ENCODE peak calls at places on chromosome 20, in eight cellular contexts. Z, N, U, J, G, E, O and Q are unnamed samples.
A peak's percentile ranks its signal among the peaks of the same experiment; 100 is the strongest.

GRCh38 chr20:62367483-62368302 is 581 bp upstream of the LAMA5 start:
- DNase-seq in Z (peak; percentile 71), E (peak; percentile 60), N (peak; percentile 60), G (no peak), O (no peak), U (no peak), J (peak; percentile 67), Q (no peak)

GRCh38 chr20:44819936-44820335 is 9.6 kb upstream of the RIMS4 start:
- DNase-seq in G (no peak), N (no peak), Z (no peak), U (no peak), O (no peak), J (no peak), E (no peak), Q (peak; percentile 23)

GRCh38 chr20:33568378-33569289 is 78.7 kb downstream of the CBFA2T2 start:
- DNase-seq in E (peak; percentile 30), J (peak; percentile 68), N (no peak), O (no peak), G (peak; percentile 46), Z (no peak), U (no peak), Q (peak; percentile 92)

GRCh38 chr20:21640556-21640955 is 64.9 kb upstream of the PAX1 start:
- DNase-seq in E (peak; percentile 44), G (no peak), U (no peak), N (no peak), Z (no peak), O (no peak), J (no peak), Q (no peak)

GRCh38 chr20:32971703-32972161 is 32.5 kb downstream of the SUN5 start:
- DNase-seq in O (no peak), J (no peak), G (no peak), Z (no peak), E (no peak), U (no peak), N (no peak), Q (no peak)

GRCh38 chr20:15703171-15703911 is 869.9 kb downstream of the KIF16B start:
- DNase-seq in G (no peak), Z (no peak), O (no peak), E (peak; percentile 14), U (peak; percentile 85), N (no peak), J (no peak), Q (no peak)

GRCh38 chr20:48826883-48827771 is 672 bp downstream of the PREX1 start:
- DNase-seq in Z (no peak), E (no peak), J (no peak), O (no peak), N (peak; percentile 37), G (no peak), U (peak; percentile 53), Q (no peak)

GRCh38 chr20:62774762-62775161 is 21.5 kb upstream of the MRGBP start:
- DNase-seq in U (no peak), G (no peak), E (no peak), O (no peak), N (no peak), Z (no peak), J (no peak), Q (no peak)

GRCh38 chr20:63477944-63478343 is 5.5 kb upstream of the KCNQ2 start:
- DNase-seq in O (no peak), N (no peak), J (no peak), Z (no peak), G (no peak), E (no peak), U (no peak), Q (no peak)

GRCh38 chr20:5230544-5230943 is 86.2 kb downstream of the PROKR2 start:
- DNase-seq in U (no peak), J (no peak), E (no peak), Z (no peak), O (no peak), N (no peak), G (no peak), Q (no peak)

GRCh38 chr20:12827796-12828406 is 180.9 kb upstream of the SPTLC3 start:
- DNase-seq in U (no peak), Z (no peak), E (no peak), J (no peak), N (no peak), G (no peak), O (no peak), Q (no peak)

GRCh38 chr20:37309941-37310590 is 20.6 kb downstream of the MANBAL start:
- DNase-seq in J (no peak), N (peak; percentile 51), E (no peak), Z (peak; percentile 92), U (no peak), G (peak; percentile 85), O (peak; percentile 70), Q (peak; percentile 61)

GRCh38 chr20:60976913-60977312 is 275.1 kb upstream of the CDH4 start:
- DNase-seq in E (no peak), Z (no peak), J (no peak), G (no peak), U (no peak), N (no peak), O (no peak), Q (no peak)

GRCh38 chr20:49132995-49133451 is 55.1 kb downstream of the STAU1 start:
- DNase-seq in G (peak; percentile 46), N (no peak), Z (no peak), J (no peak), O (no peak), E (peak; percentile 83), U (peak; percentile 76), Q (peak; percentile 21)

GRCh38 chr20:60138263-60139127 is 180.3 kb downstream of the CDH26 start:
- DNase-seq in J (peak; percentile 73), U (no peak), O (no peak), N (peak; percentile 55), Z (peak; percentile 80), E (no peak), G (peak; percentile 50), Q (no peak)

GRCh38 chr20:49676581-49677291 is 36.9 kb downstream of the B4GALT5 start:
- DNase-seq in N (peak; percentile 60), E (peak; percentile 50), G (no peak), O (no peak), U (peak; percentile 45), J (no peak), Z (no peak), Q (peak; percentile 64)

GRCh38 chr20:62931464-62931863 is 5.2 kb upstream of the DIDO1 start:
- DNase-seq in E (no peak), G (no peak), J (no peak), O (no peak), Z (no peak), U (no peak), N (no peak), Q (no peak)

DNA sequence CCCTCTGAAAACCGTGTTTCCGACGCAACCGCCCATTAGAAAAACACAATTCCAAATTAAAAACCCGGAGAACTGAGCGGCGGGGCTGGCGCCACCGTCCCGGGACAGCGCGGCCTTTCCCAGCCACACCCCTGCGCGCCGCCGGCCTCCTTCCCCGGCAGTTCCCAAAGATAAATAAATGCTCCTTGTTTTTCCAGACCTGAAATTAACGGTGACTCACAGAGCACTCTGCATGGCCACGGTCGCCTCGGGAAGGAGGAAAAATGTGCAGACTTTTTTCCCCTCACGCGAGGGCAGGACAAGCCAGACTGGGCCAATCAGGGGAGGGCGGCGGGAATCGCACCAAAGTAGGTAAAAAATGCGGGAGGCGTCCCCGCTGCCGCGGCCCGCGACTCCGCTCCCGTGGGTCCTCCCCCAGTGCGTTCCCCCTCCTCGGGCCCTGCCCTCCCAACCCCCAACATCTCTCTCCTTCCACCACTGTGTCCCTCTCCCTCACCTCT is 853 bp upstream of the DSTN start:
- DNase-seq in Z (peak; percentile 80), J (peak; percentile 93), N (peak; percentile 87), O (peak; percentile 92), E (peak; percentile 95), U (peak; percentile 99), G (peak; percentile 90), Q (peak; percentile 96)
- TF ChIP-seq POLR2A in Z (no peak), J (peak; percentile 43), N (no peak), O (peak; percentile 84), E (peak; percentile 15), U (peak; percentile 77), G (peak; percentile 67), Q (no peak)

GRCh38 chr20:3172933-3173581 is at the start of gene LZTS3:
- DNase-seq in N (peak; percentile 71), J (peak; percentile 81), Z (peak; percentile 59), G (peak; percentile 84), O (peak; percentile 71), E (peak; percentile 63), U (peak; percentile 60), Q (peak; percentile 49)

GRCh38 chr20:3172126-3172932 is 1.0 kb downstream of the LZTS3 start:
- DNase-seq in U (no peak), G (no peak), N (no peak), O (no peak), E (no peak), Z (no peak), J (no peak), Q (no peak)

GRCh38 chr20:3168829-3169590 is 4.3 kb downstream of the LZTS3 start:
- DNase-seq in Z (no peak), E (no peak), G (no peak), J (no peak), N (no peak), O (no peak), U (no peak), Q (no peak)

GRCh38 chr20:3173582-3174441 is 463 bp upstream of the LZTS3 start:
- DNase-seq in N (peak; percentile 95), O (peak; percentile 89), G (peak; percentile 95), U (peak; percentile 81), J (peak; percentile 94), Z (peak; percentile 90), E (peak; percentile 85), Q (peak; percentile 98)

DNA sequence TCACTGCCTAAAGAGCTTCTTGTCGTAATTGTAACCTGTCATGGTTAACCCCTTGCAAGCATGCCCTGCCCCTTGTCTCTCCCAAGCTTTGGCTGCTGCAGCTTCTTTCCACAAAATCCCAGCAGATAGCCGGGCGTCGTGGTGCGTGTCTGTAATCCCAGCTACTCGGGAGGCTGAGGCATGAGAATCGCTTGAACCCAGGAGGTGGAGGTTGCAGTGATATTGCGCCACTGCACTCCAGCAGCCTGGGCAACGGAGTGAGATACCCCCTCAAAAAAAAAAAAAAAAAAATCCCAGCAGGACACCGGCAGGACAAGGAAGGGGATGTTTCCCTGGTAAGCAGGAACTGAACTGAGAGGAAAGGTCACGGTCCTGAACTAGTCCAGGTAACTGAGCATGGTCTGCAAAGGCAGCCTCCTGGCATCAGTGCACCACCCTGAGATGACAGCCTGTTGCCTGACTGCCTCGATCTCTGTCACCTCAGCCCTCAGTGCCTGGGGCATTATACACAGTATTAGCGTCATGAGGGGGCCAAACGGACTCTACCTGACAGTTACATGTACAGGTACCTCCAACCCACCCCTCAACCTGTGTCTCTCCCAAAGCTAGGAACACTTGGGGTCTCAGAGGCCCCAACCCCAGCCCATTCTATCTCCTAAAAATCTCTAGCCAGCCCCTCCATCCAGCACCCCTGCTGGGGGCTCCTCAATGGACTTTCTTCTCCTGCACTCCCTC is 1.8 kb downstream of the LZTS3 start:
- DNase-seq in G (no peak), O (no peak), Z (no peak), U (no peak), E (no peak), J (no peak), N (no peak), Q (no peak)
- H3K4me3 ChIP-seq in G (no peak overlapping the region), O (no peak overlapping the region), Z (no peak overlapping the region), U (no peak overlapping the region), E (no peak overlapping the region), J (no peak overlapping the region), N (no peak overlapping the region), Q (no peak overlapping the region)

GRCh38 chr20:46222521-46223007 is 85.7 kb downstream of the CDH22 start:
- DNase-seq in Z (peak; percentile 90), U (no peak), J (peak; percentile 87), G (peak; percentile 89), N (peak; percentile 75), O (no peak), E (no peak), Q (no peak)
- TF ChIP-seq POLR2A in Z (no peak), U (no peak), J (no peak), G (no peak), N (no peak), O (no peak), E (no peak), Q (no peak)

GRCh38 chr20:24994470-24995368 is 2.2 kb upstream of the APMAP start:
- DNase-seq in Z (peak; percentile 89), G (peak; percentile 82), J (peak; percentile 92), O (peak; percentile 78), E (peak; percentile 85), N (peak; percentile 83), U (peak; percentile 78), Q (peak; percentile 95)
- H3K4me3 ChIP-seq in Z (no peak overlapping the region), G (no peak overlapping the region), J (peak overlapping the region; percentile 8), O (peak overlapping the region; percentile 51), E (no peak overlapping the region), N (peak overlapping the region; percentile 18), U (no peak overlapping the region), Q (no peak overlapping the region)